ENCODE peak calls at places on chromosomes 6 and 20, in seven cellular contexts. B is pons, J is lung microvascular endothelial cell, R is ACHN, W is Ammon's horn, S is AG04449, Y is amygdala. V is an unnamed sample.

GRCh38 chr20:43904778-43905177 is 9.9 kb upstream of the TOX2 start:
- DNase-seq in B (no peak), J (no peak), R (no peak), W (no peak), S (no peak), Y (no peak), V (no peak)

GRCh38 chr20:33554914-33555420 is 65.1 kb downstream of the CBFA2T2 start:
- DNase-seq in B (peak), J (peak), R (peak), W (no peak), S (peak), Y (no peak), V (no peak)

GRCh38 chr20:56765172-56766073 is 136.3 kb downstream of the TFAP2C start:
- DNase-seq in B (no peak), J (no peak), R (no peak), W (no peak), S (no peak), Y (no peak), V (no peak)

GRCh38 chr6:139144490-139145085 is 9.7 kb downstream of the HECA start:
- DNase-seq in B (no peak), J (no peak), R (no peak), W (no peak), S (no peak), Y (no peak), V (no peak)

GRCh38 chr6:157263881-157264397 is 59.4 kb downstream of the TMEM242 start:
- DNase-seq in B (no peak), J (no peak), R (no peak), W (no peak), S (no peak), Y (no peak), V (no peak)

GRCh38 chr6:15183979-15184378 is 61.9 kb upstream of the JARID2 start:
- DNase-seq in B (no peak), J (no peak), R (no peak), W (no peak), S (no peak), Y (no peak), V (no peak)

GRCh38 chr6:25017486-25017885 is 81.7 kb upstream of the RIPOR2 start:
- DNase-seq in B (no peak), J (no peak), R (no peak), W (no peak), S (no peak), Y (no peak), V (no peak)

GRCh38 chr6:142885182-142885867 is 59.7 kb downstream of the HIVEP2 start:
- DNase-seq in B (peak), J (peak), R (peak), W (peak), S (peak), Y (no peak), V (no peak)

GRCh38 chr6:12348530-12349511 is 58.7 kb downstream of the EDN1 start:
- DNase-seq in B (no peak), J (no peak), R (peak), W (no peak), S (peak), Y (no peak), V (no peak)

GRCh38 chr20:38870733-38871559 is 55.3 kb upstream of the FAM83D start:
- DNase-seq in B (no peak), J (no peak), R (peak), W (no peak), S (no peak), Y (no peak), V (no peak)

GRCh38 chr6:132731086-132731485 is 17.2 kb upstream of the VNN1 start:
- DNase-seq in B (no peak), J (no peak), R (no peak), W (no peak), S (no peak), Y (no peak), V (no peak)

GRCh38 chr6:98716341-98716740 is 118.0 kb upstream of the POU3F2 start:
- DNase-seq in B (no peak), J (no peak), R (no peak), W (no peak), S (no peak), Y (no peak), V (no peak)

GRCh38 chr20:8938532-8938931 is 130.4 kb upstream of the PLCB4 start:
- DNase-seq in B (no peak), J (no peak), R (no peak), W (no peak), S (no peak), Y (no peak), V (no peak)

GRCh38 chr20:46951405-46951804 is 56.8 kb downstream of the EYA2 start:
- DNase-seq in B (no peak), J (no peak), R (no peak), W (no peak), S (no peak), Y (no peak), V (no peak)

GRCh38 chr6:68650142-68650541 is 15.1 kb downstream of the ADGRB3 start:
- DNase-seq in B (no peak), J (no peak), R (no peak), W (no peak), S (no peak), Y (no peak), V (no peak)

GRCh38 chr6:113944701-113945100 is 26.2 kb downstream of the HDAC2 start:
- DNase-seq in B (no peak), J (no peak), R (no peak), W (no peak), S (no peak), Y (no peak), V (no peak)

GRCh38 chr20:20513720-20514119 is 145.8 kb downstream of the INSM1 start:
- DNase-seq in B (peak), J (no peak), R (no peak), W (peak), S (no peak), Y (peak), V (no peak)

GRCh38 chr6:32164295-32164694 is at the start of gene EGFL8:
- DNase-seq in B (no peak), J (no peak), R (no peak), W (no peak), S (no peak), Y (no peak), V (no peak)

GRCh38 chr6:23851551-23851950 is 274.5 kb upstream of the NRSN1 start:
- DNase-seq in B (no peak), J (no peak), R (no peak), W (no peak), S (no peak), Y (no peak), V (no peak)

GRCh38 chr6:36884610-36885009 is 1.1 kb upstream of the C6orf89 start:
- DNase-seq in B (no peak), J (no peak), R (no peak), W (no peak), S (no peak), Y (no peak), V (no peak)

GRCh38 chr20:21133917-21134622 is 8.2 kb downstream of the KIZ start:
- DNase-seq in B (no peak), J (no peak), R (no peak), W (no peak), S (no peak), Y (no peak), V (no peak)

GRCh38 chr6:11197175-11197535 is 35.3 kb downstream of the NEDD9 start:
- DNase-seq in B (no peak), J (peak), R (no peak), W (no peak), S (peak), Y (no peak), V (no peak)

GRCh38 chr6:157760137-157760536 is 62.9 kb upstream of the SNX9 start:
- DNase-seq in B (no peak), J (no peak), R (no peak), W (no peak), S (no peak), Y (no peak), V (no peak)

GRCh38 chr6:101393291-101394251 is at the start of gene GRIK2:
- DNase-seq in B (no peak), J (peak), R (peak), W (peak), S (no peak), Y (peak), V (no peak)

V was measured in caudate nucleus.